ENCODE peak calls at places on chromosomes 13 and 19, in seven cellular contexts. T is sigmoid colon, P is fibroblast of lung, S is breast epithelium, B is IMR-90, L is upper lobe of left lung, Y is tibial nerve. E is an unnamed sample. For H3K4me1, the result is how much of the 10 kb centered on the place peaks cover.

GRCh38 chr13:67996101-67996500 is 766.0 kb upstream of the PCDH9 start:
- DNase-seq in T (no peak), P (no peak), S (no peak), B (no peak), L (no peak), Y (no peak), E (no peak)

GRCh38 chr19:8310342-8311055 is 2.3 kb upstream of the CD320 start:
- DNase-seq in T (peak), P (no peak), S (no peak), B (no peak), L (no peak), Y (no peak), E (peak)

GRCh38 chr19:18274776-18275356 is 614 bp upstream of the IQCN start:
- DNase-seq in T (peak), P (peak), S (peak), B (peak), L (peak), Y (peak), E (peak)

GRCh38 chr19:43763473-43763939 is 8.7 kb upstream of the SMG9 start:
- DNase-seq in T (no peak), P (no peak), S (no peak), B (peak), L (no peak), Y (no peak), E (no peak)

GRCh38 chr13:52454459-52454824 is 836 bp upstream of the CKAP2 start:
- DNase-seq in T (no peak), P (peak), S (no peak), B (peak), L (no peak), Y (no peak), E (no peak)

GRCh38 chr13:43964698-43965097 is 85.0 kb downstream of the LACC1 start:
- DNase-seq in T (no peak), P (no peak), S (no peak), B (no peak), L (no peak), Y (no peak), E (no peak)

GRCh38 chr13:99308481-99309087 is 1.4 kb upstream of the GPR183 start:
- DNase-seq in T (no peak), P (peak), S (no peak), B (peak), L (no peak), Y (no peak), E (no peak)

GRCh38 chr19:34645551-34645950 is 31.4 kb downstream of the SCGB2B2 start:
- DNase-seq in T (no peak), P (no peak), S (no peak), B (no peak), L (no peak), Y (no peak), E (no peak)

GRCh38 chr19:39304185-39304513 is 7.9 kb downstream of the IFNL1 start:
- DNase-seq in T (no peak), P (no peak), S (no peak), B (no peak), L (no peak), Y (no peak), E (no peak)

GRCh38 chr13:100230813-100231575 is 142.1 kb downstream of the PCCA start:
- DNase-seq in T (no peak), P (no peak), S (no peak), B (no peak), L (no peak), Y (no peak), E (no peak)

GRCh38 chr13:113656831-113657671 is 947 bp downstream of the ATP4B start:
- DNase-seq in T (peak), P (no peak), S (no peak), B (no peak), L (peak), Y (peak), E (peak)

GRCh38 chr19:16594131-16594586 is 21.9 kb upstream of the SLC35E1 start:
- DNase-seq in T (no peak), P (no peak), S (no peak), B (no peak), L (peak), Y (no peak), E (no peak)

GRCh38 chr13:35598233-35598632 is 121.7 kb upstream of the MAB21L1 start:
- DNase-seq in T (no peak), P (no peak), S (no peak), B (no peak), L (no peak), Y (no peak), E (no peak)

GRCh38 chr13:99280166-99280565 is 22.0 kb upstream of the GPR18 start:
- DNase-seq in T (no peak), P (no peak), S (no peak), B (no peak), L (no peak), Y (no peak), E (no peak)

GRCh38 chr19:41945135-41945766 is 13.9 kb downstream of the RABAC1 start:
- DNase-seq in T (no peak), P (no peak), S (peak), B (no peak), L (no peak), Y (no peak), E (peak)

GRCh38 chr13:74040200-74040599 is 94.0 kb downstream of the KLF12 start:
- DNase-seq in T (no peak), P (peak), S (no peak), B (peak), L (no peak), Y (peak), E (no peak)

GRCh38 chr13:25882732-25883357 is 169.0 kb downstream of the SHISA2 start:
- DNase-seq in T (no peak), P (no peak), S (no peak), B (no peak), L (no peak), Y (no peak), E (no peak)

GRCh38 chr19:5049561-5049960 is 80.6 kb downstream of the KDM4B start:
- DNase-seq in T (no peak), P (no peak), S (no peak), B (no peak), L (peak), Y (no peak), E (no peak)
- H3K4me1 ChIP-seq in T (under half), P (under half), S (under half), B (under half), L (under half), Y (under half), E (under half)

DNA sequence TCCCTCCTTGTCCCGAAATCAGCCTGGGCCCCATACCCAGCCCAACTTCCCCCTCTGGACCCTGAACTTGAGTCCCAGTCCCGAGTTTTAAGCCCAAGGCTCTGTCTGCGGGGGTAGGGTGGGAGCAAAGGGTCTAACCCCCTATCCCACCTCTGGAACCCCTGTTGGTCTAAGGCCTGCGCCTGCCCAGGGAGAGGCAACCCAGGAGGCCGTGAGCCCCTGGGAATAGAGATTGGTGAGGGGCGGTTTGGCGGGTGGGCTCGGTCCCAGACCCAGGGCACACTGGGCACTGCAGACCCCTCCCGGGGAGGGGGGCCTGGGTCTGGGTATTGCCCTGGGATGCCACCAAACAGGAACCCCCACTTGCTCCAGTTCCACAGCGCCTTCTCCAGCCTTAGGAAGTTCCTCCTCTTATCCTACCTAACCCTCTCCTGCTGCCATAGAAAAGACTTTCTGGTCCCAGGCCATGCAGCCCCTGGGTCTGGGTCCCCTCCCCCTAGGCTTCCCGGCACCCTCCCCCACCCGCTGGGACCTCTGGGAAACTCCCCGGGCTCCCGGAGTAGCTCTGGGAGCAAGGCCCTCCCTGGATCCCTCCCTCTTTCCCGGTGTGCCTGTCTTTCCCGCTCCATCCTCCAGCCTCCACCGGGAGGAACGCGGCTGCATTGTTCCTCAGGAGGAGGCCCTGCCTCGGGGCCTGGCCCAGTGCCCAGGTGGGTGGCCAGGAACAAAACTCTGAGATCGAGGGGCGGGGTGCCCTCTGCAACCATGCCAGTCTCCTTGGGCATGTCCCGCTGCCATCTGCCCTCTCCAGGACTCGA is 33.6 kb upstream of the NANOS3 start:
- DNase-seq in T (peak), P (no peak), S (peak), B (peak), L (peak), Y (no peak), E (peak)
- H3K4me1 ChIP-seq in T (half or more), P (under half), S (under half), B (under half), L (half or more), Y (under half), E (half or more)

GRCh38 chr19:911197-912033 is 1.6 kb downstream of the R3HDM4 start:
- DNase-seq in T (no peak), P (no peak), S (no peak), B (no peak), L (peak), Y (no peak), E (peak)
- H3K4me1 ChIP-seq in T (under half), P (under half), S (under half), B (under half), L (under half), Y (under half), E (under half)

GRCh38 chr19:1267441-1268391 is 1.4 kb upstream of the CIRBP start:
- DNase-seq in T (peak), P (no peak), S (no peak), B (peak), L (peak), Y (no peak), E (no peak)
- H3K4me1 ChIP-seq in T (half or more), P (under half), S (under half), B (under half), L (half or more), Y (under half), E (half or more)

DNA sequence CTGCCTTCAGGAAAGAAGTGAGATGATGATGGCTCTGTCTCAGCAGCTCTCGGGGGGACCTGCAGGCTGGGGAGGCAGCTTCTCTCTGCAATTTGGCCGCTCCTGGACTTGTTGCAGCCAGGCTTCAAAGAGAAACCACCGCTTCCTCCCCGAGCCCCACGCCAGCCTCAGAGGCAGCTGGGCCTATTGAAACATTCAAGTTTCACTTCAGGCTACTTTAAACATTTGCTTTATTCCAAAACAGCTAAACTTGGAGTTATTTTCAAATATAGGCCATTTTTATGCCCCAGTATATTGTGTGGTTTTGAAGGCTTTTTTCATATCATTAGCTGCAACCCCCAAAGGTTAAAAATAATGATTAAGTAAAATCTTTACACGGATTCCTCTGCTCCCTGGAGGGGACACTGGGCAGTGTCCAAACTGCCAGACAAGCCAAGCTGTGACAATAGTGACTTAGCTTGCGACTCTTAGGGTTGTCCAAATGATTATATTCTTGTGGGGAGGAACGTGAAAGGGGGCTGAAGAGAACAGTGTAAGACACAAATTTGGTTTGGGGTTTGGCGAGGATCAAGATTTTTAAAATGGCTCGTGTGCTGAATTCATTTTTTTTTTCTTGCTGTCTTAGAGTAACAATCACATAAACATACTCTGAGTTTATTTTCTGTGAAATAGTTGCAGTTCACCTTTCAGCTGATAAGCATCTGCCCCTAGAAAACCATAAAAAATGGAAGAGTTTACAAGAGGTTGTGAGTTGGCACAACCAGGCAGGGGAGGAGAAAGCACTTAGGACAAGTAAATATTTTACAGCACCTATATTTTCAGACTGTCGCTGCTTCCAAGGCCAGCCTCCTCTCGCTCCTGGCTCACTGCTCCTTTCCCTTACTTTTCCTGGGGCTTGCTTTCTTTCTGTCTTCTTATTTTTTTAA is 330.6 kb downstream of the DLEU7 start:
- DNase-seq in T (peak), P (peak), S (peak), B (peak), L (peak), Y (peak), E (peak)
- H3K4me1 ChIP-seq in T (under half), P (under half), S (under half), B (under half), L (under half), Y (under half), E (under half)

GRCh38 chr19:44939668-44940067 is 2.4 kb upstream of the APOC4 start:
- DNase-seq in T (no peak), P (no peak), S (no peak), B (no peak), L (no peak), Y (no peak), E (no peak)

GRCh38 chr19:44948237-44948636 is 2.4 kb downstream of the APOC2 start:
- DNase-seq in T (no peak), P (no peak), S (no peak), B (no peak), L (no peak), Y (no peak), E (no peak)

GRCh38 chr19:44942067-44942571 is at the start of gene APOC4:
- DNase-seq in T (no peak), P (no peak), S (no peak), B (no peak), L (peak), Y (no peak), E (no peak)

GRCh38 chr19:44947041-44947581 is 1.3 kb downstream of the APOC2 start:
- DNase-seq in T (no peak), P (no peak), S (no peak), B (no peak), L (no peak), Y (no peak), E (no peak)

DNA sequence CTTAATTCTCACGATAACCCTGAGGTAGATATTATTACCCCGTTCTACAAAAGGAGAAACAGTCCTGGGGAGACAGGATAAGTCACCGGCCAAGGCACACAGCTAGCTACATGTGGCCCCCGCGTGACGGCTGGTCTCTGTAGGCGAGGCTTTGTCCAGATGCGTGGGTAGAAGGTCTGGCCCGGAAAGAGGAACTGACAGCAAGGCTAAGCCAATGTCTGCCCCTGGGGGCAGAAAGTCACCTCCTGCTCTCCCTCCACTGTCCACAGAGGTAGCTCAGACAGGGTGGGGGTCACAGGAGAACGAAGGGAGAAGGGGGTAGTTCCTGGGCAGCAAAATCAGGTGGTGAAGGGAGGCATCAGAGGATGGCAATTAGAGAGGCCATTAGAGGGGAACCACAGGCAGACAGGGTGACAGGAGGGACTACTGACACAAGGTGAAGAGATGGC is 1.8 kb downstream of the APOC4 start:
- DNase-seq in T (peak), P (no peak), S (peak), B (no peak), L (peak), Y (peak), E (peak)
- H3K4me1 ChIP-seq in T (under half), P (under half), S (under half), B (under half), L (under half), Y (under half), E (under half)

DNA sequence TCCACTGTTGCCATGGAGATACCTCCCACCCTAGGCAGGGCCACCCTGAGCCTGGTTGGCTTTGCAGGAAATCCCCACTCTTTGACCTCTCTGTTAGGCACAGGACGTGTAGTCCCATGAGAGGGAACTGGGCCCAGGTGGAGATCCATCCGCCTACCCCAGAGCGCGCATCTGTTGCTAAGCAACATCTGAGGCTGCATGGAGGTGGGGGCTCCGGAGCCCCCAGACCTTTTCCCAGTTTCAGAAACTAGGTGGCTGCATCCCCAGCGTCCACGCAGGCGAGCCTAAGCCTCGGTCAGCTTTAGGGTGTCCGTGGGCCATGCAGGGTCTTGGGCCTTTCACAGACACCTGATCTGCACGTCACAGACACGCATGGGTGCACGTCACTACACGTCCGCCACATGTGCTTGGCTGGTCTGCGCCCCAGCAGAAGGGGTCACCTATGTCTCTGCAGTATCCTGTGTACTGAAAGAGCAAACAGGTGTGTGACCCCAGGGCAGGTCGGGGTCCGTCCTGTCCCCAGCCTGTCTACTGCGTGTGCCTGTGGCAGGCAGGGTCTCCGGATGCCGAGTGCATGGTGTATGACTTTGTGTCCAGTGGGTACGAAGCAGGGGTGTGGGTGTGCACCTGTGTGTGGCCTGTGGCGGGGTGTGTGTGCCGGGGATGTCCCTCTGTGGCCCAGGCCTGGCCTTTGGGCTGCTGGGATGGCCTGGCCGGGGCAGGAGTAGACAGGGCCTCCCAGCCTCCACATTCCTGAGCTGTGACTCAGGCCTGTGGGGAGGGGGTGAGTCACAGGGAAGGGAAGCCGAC is 4.1 kb upstream of the CIRBP start:
- DNase-seq in T (peak), P (peak), S (peak), B (peak), L (peak), Y (no peak), E (peak)
- H3K4me1 ChIP-seq in T (half or more), P (under half), S (under half), B (half or more), L (half or more), Y (under half), E (half or more)

GRCh38 chr19:49639401-49640112 is 386 bp downstream of the RRAS start:
- DNase-seq in T (peak), P (no peak), S (peak), B (no peak), L (no peak), Y (no peak), E (peak)

GRCh38 chr19:49642488-49643035 is 553 bp downstream of the SCAF1 start:
- DNase-seq in T (no peak), P (no peak), S (no peak), B (no peak), L (no peak), Y (no peak), E (peak)

GRCh38 chr19:49641688-49642487 is at the start of gene SCAF1:
- DNase-seq in T (peak), P (peak), S (peak), B (peak), L (peak), Y (peak), E (peak)

GRCh38 chr19:49638360-49638759 is 1.6 kb downstream of the RRAS start:
- DNase-seq in T (no peak), P (no peak), S (no peak), B (no peak), L (no peak), Y (no peak), E (peak)

DNA sequence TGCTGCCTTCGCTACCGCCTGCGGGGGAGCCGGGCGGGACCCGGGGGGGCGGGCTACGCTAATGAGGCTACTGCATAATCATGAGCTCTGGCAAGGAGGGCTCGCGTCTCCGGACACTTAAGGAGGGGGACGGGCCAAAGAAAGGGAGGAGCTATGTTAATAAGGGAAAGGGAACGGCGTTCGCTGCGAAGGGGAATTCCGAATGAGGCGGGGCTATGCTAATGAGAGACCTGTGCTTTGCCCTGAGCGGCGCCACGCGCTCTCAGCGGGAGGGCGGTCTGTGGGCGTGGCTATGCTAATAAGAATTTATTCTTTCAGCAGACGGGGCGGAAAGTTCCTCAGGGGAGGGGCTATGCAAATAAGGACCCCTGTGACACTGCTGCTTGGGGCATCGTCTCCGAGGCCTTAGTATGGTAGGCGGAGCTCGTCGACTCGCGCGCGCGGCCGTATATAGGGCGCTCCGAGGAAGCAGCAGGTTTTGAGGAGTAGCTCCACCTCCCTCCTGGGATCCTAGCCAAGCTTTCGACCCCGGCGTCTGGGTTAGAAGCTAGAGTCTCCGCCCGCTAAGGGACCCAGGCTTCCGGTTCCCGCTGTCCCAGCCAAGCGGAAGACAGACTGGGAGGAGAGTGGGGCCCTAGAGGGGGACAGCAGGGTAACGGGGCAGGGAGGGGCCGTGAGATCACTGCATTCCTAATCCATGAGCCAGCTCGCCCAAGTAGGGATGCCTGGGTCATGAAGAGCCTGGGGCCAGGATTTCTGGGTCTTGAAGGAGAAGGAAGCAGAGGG is at the start of gene RRAS:
- DNase-seq in T (peak), P (peak), S (peak), B (peak), L (peak), Y (peak), E (peak)
- H3K4me1 ChIP-seq in T (half or more), P (under half), S (under half), B (under half), L (half or more), Y (under half), E (under half)

GRCh38 chr19:11382898-11383705 is 1.0 kb downstream of the EPOR start:
- DNase-seq in T (peak), P (no peak), S (no peak), B (no peak), L (peak), Y (no peak), E (peak)
- H3K4me1 ChIP-seq in T (half or more), P (under half), S (under half), B (under half), L (half or more), Y (under half), E (under half)

GRCh38 chr13:97223711-97224461 is 1.8 kb downstream of the MBNL2 start:
- DNase-seq in T (peak), P (peak), S (peak), B (peak), L (peak), Y (no peak), E (peak)
- H3K4me1 ChIP-seq in T (under half), P (under half), S (under half), B (under half), L (under half), Y (under half), E (under half)

E was measured in mucosa of descending colon.